ENCODE peak calls at places on chromosomes 6 and 20, in eight cellular contexts. B, N, T, I, H, Q, D and K are unnamed samples.

GRCh38 chr20:13338999-13339411 is 117.9 kb downstream of the ISM1 start:
- DNase-seq in B (no peak), T (no peak), Q (no peak), I (no peak), D (no peak), N (no peak), H (no peak), K (no peak)

GRCh38 chr6:17032595-17033591 is 69.0 kb upstream of the STMND1 start:
- DNase-seq in T (no peak), H (peak; percentile 56), B (peak; percentile 85), D (no peak), I (no peak), N (no peak), Q (no peak), K (no peak)

GRCh38 chr20:43477193-43477592 is 19.5 kb downstream of the SRSF6 start:
- DNase-seq in Q (no peak), N (no peak), D (no peak), H (no peak), I (no peak), B (no peak), T (no peak), K (no peak)

GRCh38 chr6:1832844-1833787 is 223.4 kb downstream of the FOXC1 start:
- DNase-seq in Q (no peak), B (no peak), D (no peak), I (no peak), T (no peak), H (no peak), N (peak; percentile 61), K (no peak)

GRCh38 chr6:33375143-33375649 is 16.4 kb upstream of the KIFC1 start:
- DNase-seq in T (no peak), B (no peak), D (no peak), N (peak; percentile 63), I (no peak), Q (peak; percentile 0), H (no peak), K (no peak)

GRCh38 chr6:43723737-43724295 is 36.2 kb upstream of the MRPS18A start:
- DNase-seq in Q (no peak), B (peak; percentile 74), T (peak; percentile 85), H (no peak), I (peak; percentile 71), D (no peak), N (peak; percentile 77), K (no peak)

GRCh38 chr6:17393335-17394191 is at the start of gene CAP2:
- DNase-seq in T (peak; percentile 86), D (no peak), I (no peak), H (peak; percentile 87), Q (peak; percentile 84), B (peak; percentile 45), N (peak; percentile 80), K (peak; percentile 42)

GRCh38 chr6:41451039-41451438 is 95.1 kb upstream of the FOXP4 start:
- DNase-seq in N (peak; percentile 54), T (no peak), Q (no peak), D (no peak), B (no peak), I (no peak), H (no peak), K (no peak)

GRCh38 chr6:102407886-102408741 is 1014.6 kb downstream of the GRIK2 start:
- DNase-seq in T (no peak), H (no peak), Q (no peak), B (peak; percentile 34), I (no peak), N (no peak), D (no peak), K (no peak)

GRCh38 chr20:44079291-44079690 is 107.7 kb downstream of the JPH2 start:
- DNase-seq in T (no peak), B (no peak), Q (no peak), H (no peak), D (no peak), N (no peak), I (no peak), K (no peak)